ENCODE peak calls at places on chromosomes 4 and X, in four cellular contexts. One of them, this sample, is unnamed.

GRCh38 chr4:158208931-158209640 is 1.2 kb upstream of the TMEM144 start:
- DNase-seq in body of pancreas: no peak
- DNase-seq in HCT116: no peak
- DNase-seq in upper lobe of left lung: no peak
- DNase-seq in this sample: no peak

GRCh38 chr4:152951348-152951747 is 15.2 kb downstream of the FHDC1 start:
- DNase-seq in body of pancreas: no peak
- DNase-seq in HCT116: no peak
- DNase-seq in upper lobe of left lung: no peak
- DNase-seq in this sample: no peak

GRCh38 chrX:131633285-131633917 is 89.5 kb downstream of the OR13H1 start:
- DNase-seq in HCT116: peak; percentile 29
- DNase-seq in upper lobe of left lung: peak; percentile 40
- DNase-seq in body of pancreas: peak; percentile 48
- DNase-seq in this sample: peak; percentile 15

GRCh38 chrX:67544281-67544680 is 460 bp downstream of the AR start:
- DNase-seq in body of pancreas: peak; percentile 9
- DNase-seq in upper lobe of left lung: no peak
- DNase-seq in HCT116: no peak
- DNase-seq in this sample: peak; percentile 19

GRCh38 chr4:168710353-168710946 is 213.6 kb downstream of the PALLD start:
- DNase-seq in HCT116: peak; percentile 29
- DNase-seq in upper lobe of left lung: no peak
- DNase-seq in body of pancreas: peak; percentile 18
- DNase-seq in this sample: no peak

GRCh38 chrX:45017946-45018345 is 145.0 kb downstream of the KDM6A start:
- DNase-seq in upper lobe of left lung: no peak
- DNase-seq in body of pancreas: no peak
- DNase-seq in HCT116: no peak
- DNase-seq in this sample: no peak

GRCh38 chr4:94743838-94744237 is 13.9 kb upstream of the BMPR1B start:
- DNase-seq in body of pancreas: no peak
- DNase-seq in HCT116: no peak
- DNase-seq in upper lobe of left lung: no peak
- DNase-seq in this sample: no peak

GRCh38 chrX:106000203-106000602 is 38.3 kb downstream of the SERPINA7 start:
- DNase-seq in body of pancreas: no peak
- DNase-seq in HCT116: no peak
- DNase-seq in upper lobe of left lung: no peak
- DNase-seq in this sample: no peak

GRCh38 chrX:131617182-131617581 is 73.3 kb downstream of the OR13H1 start:
- DNase-seq in HCT116: no peak
- DNase-seq in body of pancreas: no peak
- DNase-seq in upper lobe of left lung: no peak
- DNase-seq in this sample: no peak

GRCh38 chr4:10034612-10035104 is 13.4 kb upstream of the SLC2A9 start:
- DNase-seq in upper lobe of left lung: no peak
- DNase-seq in HCT116: no peak
- DNase-seq in body of pancreas: no peak
- DNase-seq in this sample: no peak
- TF ChIP-seq POLR2A in upper lobe of left lung: no peak
- TF ChIP-seq POLR2A in HCT116: no peak
- TF ChIP-seq POLR2A in body of pancreas: no peak
- TF ChIP-seq POLR2A in this sample: no peak

GRCh38 chr4:113979157-113979972 is at the start of gene ARSJ:
- DNase-seq in body of pancreas: peak; percentile 47
- DNase-seq in upper lobe of left lung: peak; percentile 51
- DNase-seq in HCT116: peak; percentile 32
- DNase-seq in this sample: peak; percentile 19
- TF ChIP-seq POLR2A in body of pancreas: peak; percentile 60
- TF ChIP-seq POLR2A in upper lobe of left lung: no peak
- TF ChIP-seq POLR2A in HCT116: no peak
- TF ChIP-seq POLR2A in this sample: peak; percentile 55

GRCh38 chrX:150898343-150899190 is at the start of gene CD99L2:
- DNase-seq in HCT116: peak; percentile 61
- DNase-seq in upper lobe of left lung: peak; percentile 90
- DNase-seq in body of pancreas: peak; percentile 88
- DNase-seq in this sample: peak; percentile 84
- TF ChIP-seq POLR2A in HCT116: peak; percentile 39
- TF ChIP-seq POLR2A in upper lobe of left lung: no peak
- TF ChIP-seq POLR2A in body of pancreas: peak; percentile 60
- TF ChIP-seq POLR2A in this sample: peak; percentile 51

GRCh38 chrX:129791336-129791735 is 11.6 kb downstream of the SASH3 start:
- DNase-seq in HCT116: no peak
- DNase-seq in upper lobe of left lung: peak; percentile 18
- DNase-seq in body of pancreas: no peak
- DNase-seq in this sample: no peak

GRCh38 chrX:129792586-129793291 is 13.0 kb downstream of the SASH3 start:
- DNase-seq in body of pancreas: no peak
- DNase-seq in HCT116: no peak
- DNase-seq in upper lobe of left lung: no peak
- DNase-seq in this sample: no peak

GRCh38 chrX:129795584-129795983 is 15.8 kb downstream of the SASH3 start:
- DNase-seq in HCT116: no peak
- DNase-seq in upper lobe of left lung: no peak
- DNase-seq in body of pancreas: no peak
- DNase-seq in this sample: no peak

GRCh38 chrX:129791961-129792570 is 12.3 kb downstream of the SASH3 start:
- DNase-seq in body of pancreas: no peak
- DNase-seq in HCT116: no peak
- DNase-seq in upper lobe of left lung: no peak
- DNase-seq in this sample: no peak

GRCh38 chrX:129793604-129794191 is 13.9 kb downstream of the SASH3 start:
- DNase-seq in upper lobe of left lung: no peak
- DNase-seq in HCT116: no peak
- DNase-seq in body of pancreas: no peak
- DNase-seq in this sample: no peak
- TF ChIP-seq POLR2A in upper lobe of left lung: no peak
- TF ChIP-seq POLR2A in HCT116: no peak
- TF ChIP-seq POLR2A in body of pancreas: no peak
- TF ChIP-seq POLR2A in this sample: no peak

DNA sequence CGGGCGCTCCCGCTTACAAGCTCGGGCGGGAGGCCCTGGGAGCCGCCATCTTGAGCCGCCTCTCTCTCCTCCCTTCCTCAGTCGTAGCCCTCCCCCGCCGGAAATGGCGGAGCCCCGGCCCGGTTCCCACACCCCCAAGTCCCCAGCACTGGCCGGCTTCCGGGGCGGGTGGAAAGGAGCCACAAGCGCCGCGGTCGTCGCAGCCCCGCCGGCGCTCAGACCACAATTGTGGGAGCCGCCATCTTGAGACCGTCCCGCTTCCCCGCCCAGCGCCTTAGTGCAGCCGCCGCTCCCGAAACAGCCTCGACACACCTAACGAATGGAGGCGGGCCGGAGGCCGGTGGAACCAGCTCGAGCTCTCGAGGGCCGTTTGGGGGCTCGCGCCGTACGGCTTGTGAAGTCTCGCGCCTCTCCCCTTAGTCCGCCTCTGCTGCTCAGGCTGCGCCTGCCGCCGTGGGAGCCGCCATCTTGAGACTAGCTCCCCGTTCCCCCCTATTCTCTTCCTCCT is 440 bp downstream of the HCFC1 start:
- DNase-seq in HCT116: peak; percentile 60
- DNase-seq in body of pancreas: peak; percentile 83
- DNase-seq in upper lobe of left lung: peak; percentile 92
- DNase-seq in this sample: peak; percentile 76
- TF ChIP-seq POLR2A in HCT116: no peak
- TF ChIP-seq POLR2A in body of pancreas: peak; percentile 78
- TF ChIP-seq POLR2A in upper lobe of left lung: no peak
- TF ChIP-seq POLR2A in this sample: peak; percentile 33

GRCh38 chr4:150381026-150381425 is 200.9 kb upstream of the MAB21L2 start:
- DNase-seq in upper lobe of left lung: no peak
- DNase-seq in body of pancreas: no peak
- DNase-seq in HCT116: no peak
- DNase-seq in this sample: no peak

GRCh38 chr4:150384249-150384648 is 197.7 kb upstream of the MAB21L2 start:
- DNase-seq in upper lobe of left lung: no peak
- DNase-seq in body of pancreas: no peak
- DNase-seq in HCT116: no peak
- DNase-seq in this sample: no peak

GRCh38 chr4:150381671-150382427 is 200.1 kb upstream of the MAB21L2 start:
- DNase-seq in upper lobe of left lung: no peak
- DNase-seq in body of pancreas: no peak
- DNase-seq in HCT116: no peak
- DNase-seq in this sample: no peak

GRCh38 chr4:150375025-150375424 is 206.9 kb upstream of the MAB21L2 start:
- DNase-seq in HCT116: no peak
- DNase-seq in upper lobe of left lung: no peak
- DNase-seq in body of pancreas: no peak
- DNase-seq in this sample: no peak

GRCh38 chr4:150379454-150379853 is 202.5 kb upstream of the MAB21L2 start:
- DNase-seq in body of pancreas: no peak
- DNase-seq in upper lobe of left lung: no peak
- DNase-seq in HCT116: no peak
- DNase-seq in this sample: no peak
- TF ChIP-seq POLR2A in body of pancreas: no peak
- TF ChIP-seq POLR2A in upper lobe of left lung: no peak
- TF ChIP-seq POLR2A in HCT116: no peak
- TF ChIP-seq POLR2A in this sample: no peak

GRCh38 chr4:143513314-143514211 is at the start of gene SMARCA5:
- DNase-seq in body of pancreas: peak; percentile 96
- DNase-seq in HCT116: peak; percentile 97
- DNase-seq in upper lobe of left lung: peak; percentile 98
- DNase-seq in this sample: peak; percentile 71
- TF ChIP-seq POLR2A in body of pancreas: peak; percentile 95
- TF ChIP-seq POLR2A in HCT116: peak; percentile 50
- TF ChIP-seq POLR2A in upper lobe of left lung: no peak
- TF ChIP-seq POLR2A in this sample: peak; percentile 66

This sample was measured in H54.